ENCODE peak calls at places on chromosomes 1 and 21, in four cellular contexts. I, K, W and P are unnamed samples.

GRCh38 chr21:40117236-40117635 is 250.0 kb downstream of the PCP4 start:
- DNase-seq in K (no peak), W (no peak), I (no peak), P (no peak)

GRCh38 chr1:245240648-245241165 is 85.9 kb downstream of the KIF26B start:
- DNase-seq in W (no peak), K (no peak), I (no peak), P (no peak)

GRCh38 chr1:47534040-47534328 is 96.1 kb downstream of the FOXD2 start:
- DNase-seq in I (no peak), W (no peak), K (no peak), P (no peak)

GRCh38 chr1:165842363-165843129 is 15.1 kb downstream of the UCK2 start:
- DNase-seq in K (no peak), I (no peak), W (peak), P (no peak)

GRCh38 chr1:224542783-224543440 is 73.2 kb upstream of the CNIH3 start:
- DNase-seq in I (no peak), K (no peak), W (no peak), P (no peak)

GRCh38 chr1:224513787-224514209 is 79.2 kb upstream of the WDR26 start:
- DNase-seq in W (peak), I (peak), K (peak), P (peak)

GRCh38 chr1:175016073-175016722 is 7.0 kb downstream of the MRPS14 start:
- DNase-seq in W (no peak), K (no peak), I (no peak), P (no peak)

GRCh38 chr1:7641587-7642417 is 129.3 kb upstream of the VAMP3 start:
- DNase-seq in W (no peak), I (peak), K (no peak), P (no peak)

GRCh38 chr1:101144868-101145808 is 91.7 kb upstream of the S1PR1 start:
- DNase-seq in W (no peak), K (no peak), I (no peak), P (no peak)

GRCh38 chr1:51648180-51649109 is 31.6 kb downstream of the OSBPL9 start:
- DNase-seq in K (no peak), W (peak), I (no peak), P (peak)

GRCh38 chr1:18926315-18927081 is 24.1 kb upstream of the ALDH4A1 start:
- DNase-seq in W (no peak), I (peak), K (no peak), P (peak)

GRCh38 chr1:16251381-16251780 is 14.4 kb upstream of the CPLANE2 start:
- DNase-seq in W (no peak), I (no peak), K (no peak), P (no peak)

GRCh38 chr1:18946550-18947381 is 9.7 kb downstream of the IFFO2 start:
- DNase-seq in I (no peak), K (no peak), W (peak), P (no peak)

GRCh38 chr21:44423941-44424607 is 31.2 kb upstream of the LRRC3 start:
- DNase-seq in W (peak), K (no peak), I (peak), P (no peak)

GRCh38 chr21:36749935-36750578 is 51.1 kb downstream of the SIM2 start:
- DNase-seq in K (no peak), W (peak), I (peak), P (no peak)

GRCh38 chr1:24621121-24621520 is 22.0 kb upstream of the SRRM1 start:
- DNase-seq in W (no peak), K (no peak), I (no peak), P (no peak)

GRCh38 chr1:76095800-76096199 is 21.3 kb downstream of the ST6GALNAC3 start:
- DNase-seq in W (peak), K (no peak), I (no peak), P (no peak)

GRCh38 chr1:225770586-225771248 is 6.9 kb upstream of the SRP9 start:
- DNase-seq in I (no peak), W (no peak), K (no peak), P (no peak)

GRCh38 chr1:21935891-21936365 is 1.2 kb downstream of the HSPG2 start:
- DNase-seq in K (no peak), W (peak), I (no peak), P (peak)

GRCh38 chr1:89088597-89088996 is 23.6 kb upstream of the GBP1 start:
- DNase-seq in I (no peak), K (no peak), W (no peak), P (no peak)

GRCh38 chr1:118981436-118981835 is 6.7 kb downstream of the TBX15 start:
- DNase-seq in W (no peak), K (no peak), I (no peak), P (no peak)

DNA sequence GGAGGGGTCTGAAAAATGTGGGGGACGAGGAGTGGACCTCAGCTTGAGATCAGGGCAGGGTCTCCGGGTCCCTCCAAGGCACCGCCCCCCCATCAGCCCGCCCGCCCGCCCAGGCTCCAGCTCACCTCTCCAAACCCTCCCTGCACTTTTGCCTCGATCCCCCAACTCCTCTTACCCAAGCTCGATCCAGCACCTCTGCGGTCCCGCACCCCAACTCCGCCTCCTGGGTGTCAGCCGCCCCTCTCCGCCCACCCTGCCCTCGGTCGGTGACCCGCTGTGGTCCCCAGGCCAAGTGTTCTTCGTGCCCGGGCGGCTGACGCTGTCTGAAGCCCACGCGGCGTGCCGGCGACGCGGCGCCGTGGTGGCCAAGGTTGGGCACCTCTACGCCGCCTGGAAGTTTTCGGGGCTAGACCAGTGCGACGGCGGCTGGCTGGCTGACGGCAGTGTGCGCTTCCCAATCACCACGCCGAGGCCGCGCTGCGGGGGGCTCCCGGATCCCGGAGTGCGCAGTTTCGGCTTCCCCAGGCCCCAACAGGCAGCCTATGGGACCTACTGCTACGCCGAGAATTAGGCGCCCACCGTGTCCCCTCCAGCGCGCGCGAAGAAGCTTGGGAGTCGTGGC is 5.7 kb downstream of the HAPLN2 start:
- DNase-seq in K (no peak), I (no peak), W (peak), P (no peak)
- H3K4me3 ChIP-seq in K (no peak), I (peak), W (peak), P (peak)

GRCh38 chr1:31715873-31716220 is 12.0 kb upstream of the COL16A1 start:
- DNase-seq in I (no peak), K (no peak), W (no peak), P (no peak)
- H3K4me3 ChIP-seq in I (no peak), K (no peak), W (no peak), P (peak)

GRCh38 chr1:179709841-179710329 is 33.2 kb upstream of the FAM163A start:
- DNase-seq in W (no peak), I (no peak), K (no peak), P (no peak)
- H3K4me3 ChIP-seq in W (no peak), I (no peak), K (no peak), P (no peak)

GRCh38 chr1:3620708-3621107 is 4.1 kb upstream of the TPRG1L start:
- DNase-seq in K (no peak), W (peak), I (no peak), P (no peak)

GRCh38 chr1:3625151-3625907 is 514 bp downstream of the TPRG1L start:
- DNase-seq in I (peak), K (peak), W (peak), P (peak)

GRCh38 chr1:3623441-3624150 is 1.2 kb upstream of the TPRG1L start:
- DNase-seq in K (no peak), W (no peak), I (peak), P (no peak)

GRCh38 chr1:3627515-3628253 is 2.9 kb downstream of the TPRG1L start:
- DNase-seq in I (peak), W (no peak), K (no peak), P (no peak)

DNA sequence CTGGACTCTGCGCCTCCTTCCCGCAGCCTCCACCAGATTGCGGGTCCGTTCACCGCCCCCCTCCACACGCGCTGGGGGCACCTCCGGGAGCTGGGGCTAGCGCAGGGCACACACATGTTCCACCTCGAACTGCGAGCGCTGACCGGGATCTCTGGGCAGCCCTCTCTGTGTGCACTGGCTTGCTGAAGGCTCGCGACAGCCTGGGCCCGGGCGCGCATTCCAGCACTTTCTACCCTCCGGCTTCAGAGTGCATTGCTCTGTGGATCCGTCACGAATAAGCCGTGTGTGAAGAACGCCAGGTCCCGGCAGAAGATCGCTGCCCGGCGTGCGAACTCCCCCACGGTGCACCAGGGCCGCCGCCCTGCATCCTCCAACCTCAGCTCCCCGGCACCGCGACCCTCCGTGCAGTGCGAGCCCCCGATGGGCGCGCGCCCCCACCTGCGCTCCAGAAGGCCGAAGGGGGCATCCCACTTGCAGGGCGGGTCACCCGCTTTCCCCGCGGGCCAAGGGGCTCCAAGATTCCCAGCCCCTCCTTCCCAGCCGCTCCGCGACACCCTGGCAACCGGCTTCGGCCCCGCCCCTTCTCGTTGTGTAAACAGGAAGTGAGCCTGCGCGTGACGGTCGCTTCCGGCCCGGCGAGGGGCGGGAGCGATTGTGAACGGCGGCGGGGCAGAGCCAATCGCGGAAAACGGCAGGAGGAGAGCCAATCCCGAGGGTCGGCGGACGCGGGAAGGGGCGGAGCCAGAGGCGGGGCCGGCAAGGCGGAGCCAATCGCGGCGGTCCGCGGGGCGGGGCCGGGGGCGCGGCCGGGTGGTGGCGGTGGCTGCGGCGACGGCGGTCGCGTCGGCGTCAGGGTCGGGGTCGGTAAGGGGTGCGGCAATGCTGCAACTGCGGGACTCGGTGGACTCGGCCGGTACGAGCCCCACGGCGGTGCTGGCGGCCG is at the start of gene TPRG1L:
- DNase-seq in K (peak), I (peak), W (peak), P (peak)
- H3K4me3 ChIP-seq in K (peak), I (peak), W (peak), P (peak)

DNA sequence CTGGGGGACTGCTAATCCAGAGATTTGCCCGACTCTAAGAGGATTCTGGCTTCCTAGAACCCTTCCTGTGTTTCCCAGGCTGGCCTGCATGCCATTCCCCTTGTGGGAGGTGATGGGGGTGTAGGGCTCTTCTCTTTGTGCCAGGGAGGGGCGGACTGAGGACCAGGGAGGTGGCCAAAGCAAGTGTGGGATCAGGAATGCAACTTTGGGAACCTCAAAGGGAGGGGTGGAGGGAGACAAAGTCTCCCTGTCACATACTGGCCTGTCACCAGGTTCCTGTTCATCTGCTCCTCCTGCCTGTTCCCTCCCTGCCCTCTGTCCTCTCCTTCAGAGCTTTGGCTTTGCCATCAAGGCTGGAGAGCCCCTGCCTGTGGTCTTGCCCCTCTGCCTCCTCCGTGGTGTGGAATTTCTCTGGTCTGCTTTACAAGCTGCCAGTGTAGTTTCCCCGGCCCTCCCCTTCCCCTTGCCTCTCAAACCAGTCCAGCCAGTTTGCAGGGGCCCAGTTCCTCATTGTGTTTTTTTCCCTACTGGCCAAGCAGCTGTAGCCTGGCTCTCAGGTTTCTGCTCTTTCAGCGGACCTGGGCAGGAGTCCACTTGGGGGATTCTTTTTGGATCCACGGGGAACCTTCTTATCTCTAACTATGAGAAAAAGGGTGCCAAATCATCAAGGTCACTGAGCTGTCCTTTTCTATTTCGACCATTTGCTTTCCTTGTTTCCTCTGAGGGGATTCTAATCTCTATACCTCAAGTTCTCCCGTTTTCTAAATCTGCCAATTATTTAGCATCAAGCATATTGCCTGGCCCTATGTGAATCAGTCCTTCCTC is 1.8 kb downstream of the CGN start:
- DNase-seq in I (no peak), K (peak), W (peak), P (peak)
- H3K4me3 ChIP-seq in I (no peak), K (no peak), W (peak), P (peak)

DNA sequence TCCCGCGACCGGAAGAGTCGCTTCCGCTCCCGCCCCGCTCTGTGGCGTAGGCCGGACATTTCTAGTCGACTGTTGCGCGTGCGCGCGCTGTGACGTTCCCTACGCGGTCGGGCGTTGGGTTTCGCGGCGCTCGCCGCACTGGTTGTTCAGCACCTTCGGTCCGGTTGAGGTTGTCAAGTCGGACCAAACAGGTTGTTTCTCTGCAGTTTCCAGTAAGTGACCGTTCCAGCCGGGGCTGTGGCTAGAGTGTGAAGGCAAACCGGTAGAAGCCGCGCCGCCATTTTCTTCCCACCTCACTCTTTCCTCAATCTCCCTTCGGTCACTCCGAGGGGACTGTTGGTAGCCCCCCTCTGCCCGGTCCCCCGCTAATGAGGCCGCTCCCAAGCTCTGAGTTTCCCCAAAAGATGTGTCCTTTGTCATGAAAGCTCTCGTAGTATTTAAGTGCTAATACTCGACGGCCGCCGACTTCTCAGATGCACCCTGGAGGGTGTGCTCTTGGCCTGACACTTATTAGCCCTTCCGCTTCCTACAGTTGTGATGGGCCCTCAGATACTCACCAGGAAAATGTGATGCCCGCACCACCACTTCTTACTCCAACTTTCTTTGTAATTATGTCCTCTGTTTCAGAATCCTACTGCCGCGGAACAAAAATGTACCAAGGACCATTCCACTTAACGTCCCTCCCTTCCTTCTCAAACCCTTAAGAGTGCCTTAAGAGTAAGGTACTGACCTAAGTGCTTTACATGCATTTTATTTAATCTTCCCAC is 56.3 kb downstream of the TRAF5 start:
- DNase-seq in K (peak), W (peak), I (peak), P (peak)
- H3K4me3 ChIP-seq in K (peak), W (peak), I (peak), P (peak)